ENCODE peak calls at places on chromosome 15, in six cellular contexts. I is endothelial cell of umbilical vein, K is A549, Q is GM12878, L is K562, H is HepG2. T is an unnamed sample.

GRCh38 chr15:29424118-29424517 is 154.5 kb upstream of the NSMCE3 start:
- DNase-seq in I (no peak), K (no peak), Q (no peak), L (peak; percentile 34), H (no peak), T (peak; percentile 10)

GRCh38 chr15:95850837-95851236 is 479.7 kb upstream of the NR2F2 start:
- DNase-seq in I (no peak), K (no peak), Q (no peak), L (no peak), H (no peak), T (no peak)

GRCh38 chr15:65578904-65579728 is 31.8 kb downstream of the INTS14 start:
- DNase-seq in I (peak; percentile 23), K (no peak), Q (no peak), L (no peak), H (no peak), T (no peak)

GRCh38 chr15:60026555-60026954 is 22.4 kb downstream of the FOXB1 start:
- DNase-seq in I (no peak), K (no peak), Q (no peak), L (no peak), H (no peak), T (no peak)

GRCh38 chr15:66229790-66230460 is 23.6 kb downstream of the MEGF11 start:
- DNase-seq in I (no peak), K (no peak), Q (no peak), L (no peak), H (no peak), T (no peak)

GRCh38 chr15:26102988-26103387 is 239.9 kb upstream of the ATP10A start:
- DNase-seq in I (no peak), K (no peak), Q (no peak), L (peak; percentile 19), H (no peak), T (no peak)

GRCh38 chr15:74176262-74177208 is 3.0 kb downstream of the ISLR start:
- DNase-seq in I (no peak), K (no peak), Q (no peak), L (no peak), H (no peak), T (no peak)

GRCh38 chr15:88243895-88244787 is 12.4 kb downstream of the NTRK3 start:
- DNase-seq in I (peak; percentile 22), K (peak; percentile 59), Q (no peak), L (peak; percentile 67), H (peak; percentile 28), T (peak; percentile 45)

GRCh38 chr15:71777216-71777943 is 33.0 kb upstream of the NR2E3 start:
- DNase-seq in I (no peak), K (no peak), Q (no peak), L (no peak), H (no peak), T (no peak)

GRCh38 chr15:46646476-46646875 is 1011.6 kb downstream of the SQOR start:
- DNase-seq in I (no peak), K (no peak), Q (no peak), L (no peak), H (no peak), T (no peak)

GRCh38 chr15:93210995-93211394 is 122.0 kb upstream of the RGMA start:
- DNase-seq in I (no peak), K (no peak), Q (no peak), L (no peak), H (no peak), T (no peak)

GRCh38 chr15:72919936-72920455 is 132.3 kb upstream of the NEO1 start:
- DNase-seq in I (no peak), K (no peak), Q (no peak), L (no peak), H (no peak), T (no peak)

GRCh38 chr15:74315626-74316025 is 51.8 kb downstream of the CYP11A1 start:
- DNase-seq in I (no peak), K (no peak), Q (peak; percentile 58), L (peak; percentile 56), H (no peak), T (peak; percentile 99)

GRCh38 chr15:29139540-29140459 is 129.8 kb downstream of the NSMCE3 start:
- DNase-seq in I (peak; percentile 33), K (peak; percentile 86), Q (no peak), L (peak; percentile 87), H (no peak), T (peak; percentile 55)

GRCh38 chr15:78182336-78182700 is 33.2 kb downstream of the IDH3A start:
- DNase-seq in I (no peak), K (no peak), Q (no peak), L (no peak), H (no peak), T (no peak)

GRCh38 chr15:57703387-57703786 is 3.1 kb upstream of the POLR2M start:
- DNase-seq in I (peak; percentile 24), K (no peak), Q (no peak), L (no peak), H (no peak), T (no peak)

GRCh38 chr15:32029409-32029861 is 880 bp upstream of the CHRNA7 start:
- DNase-seq in I (peak; percentile 10), K (peak; percentile 31), Q (no peak), L (no peak), H (no peak), T (peak; percentile 25)
- TF ChIP-seq MYC in I (no peak), K (no peak), Q (no peak), L (no peak), H (no peak), T (no peak)

GRCh38 chr15:62506217-62506805 is 341.2 kb upstream of the C2CD4B start:
- DNase-seq in I (no peak), K (peak; percentile 57), Q (no peak), L (no peak), H (peak; percentile 78), T (no peak)
- TF ChIP-seq POLR2A in I (no peak), K (no peak), Q (no peak), L (no peak), H (no peak), T (no peak)

GRCh38 chr15:31340591-31340990 is 14.0 kb downstream of the KLF13 start:
- DNase-seq in I (no peak), K (no peak), Q (no peak), L (no peak), H (no peak), T (no peak)
- TF ChIP-seq MYC in I (no peak), K (no peak), Q (no peak), L (no peak), H (no peak), T (no peak)

GRCh38 chr15:89837134-89837829 is 22.6 kb upstream of the ANPEP start:
- DNase-seq in I (no peak), K (no peak), Q (no peak), L (no peak), H (no peak), T (peak; percentile 88)
- TF ChIP-seq POLR2A in I (no peak), K (no peak), Q (no peak), L (no peak), H (no peak), T (no peak)

GRCh38 chr15:42048080-42048820 is 27.4 kb upstream of the PLA2G4E start:
- DNase-seq in I (no peak), K (no peak), Q (no peak), L (no peak), H (no peak), T (no peak)

GRCh38 chr15:42053010-42053409 is 32.2 kb upstream of the PLA2G4E start:
- DNase-seq in I (no peak), K (no peak), Q (no peak), L (no peak), H (no peak), T (no peak)

GRCh38 chr15:42048821-42049200 is 28.0 kb upstream of the PLA2G4E start:
- DNase-seq in I (no peak), K (no peak), Q (no peak), L (no peak), H (no peak), T (no peak)

GRCh38 chr15:42053914-42054313 is 33.1 kb upstream of the PLA2G4E start:
- DNase-seq in I (no peak), K (no peak), Q (no peak), L (no peak), H (no peak), T (no peak)

GRCh38 chr15:42050484-42051255 is 29.8 kb upstream of the PLA2G4E start:
- DNase-seq in I (no peak), K (no peak), Q (no peak), L (no peak), H (no peak), T (no peak)
- TF ChIP-seq MYC in I (no peak), K (no peak), Q (no peak), L (no peak), H (no peak), T (no peak)

GRCh38 chr15:75578948-75579908 is at the start of gene PTPN9:
- DNase-seq in I (peak; percentile 73), K (peak; percentile 77), Q (no peak), L (peak; percentile 91), H (peak; percentile 66), T (peak; percentile 95)
- TF ChIP-seq POLR2A in I (peak; percentile 34), K (peak; percentile 62), Q (peak; percentile 76), L (peak; percentile 69), H (no peak), T (peak; percentile 73)

DNA sequence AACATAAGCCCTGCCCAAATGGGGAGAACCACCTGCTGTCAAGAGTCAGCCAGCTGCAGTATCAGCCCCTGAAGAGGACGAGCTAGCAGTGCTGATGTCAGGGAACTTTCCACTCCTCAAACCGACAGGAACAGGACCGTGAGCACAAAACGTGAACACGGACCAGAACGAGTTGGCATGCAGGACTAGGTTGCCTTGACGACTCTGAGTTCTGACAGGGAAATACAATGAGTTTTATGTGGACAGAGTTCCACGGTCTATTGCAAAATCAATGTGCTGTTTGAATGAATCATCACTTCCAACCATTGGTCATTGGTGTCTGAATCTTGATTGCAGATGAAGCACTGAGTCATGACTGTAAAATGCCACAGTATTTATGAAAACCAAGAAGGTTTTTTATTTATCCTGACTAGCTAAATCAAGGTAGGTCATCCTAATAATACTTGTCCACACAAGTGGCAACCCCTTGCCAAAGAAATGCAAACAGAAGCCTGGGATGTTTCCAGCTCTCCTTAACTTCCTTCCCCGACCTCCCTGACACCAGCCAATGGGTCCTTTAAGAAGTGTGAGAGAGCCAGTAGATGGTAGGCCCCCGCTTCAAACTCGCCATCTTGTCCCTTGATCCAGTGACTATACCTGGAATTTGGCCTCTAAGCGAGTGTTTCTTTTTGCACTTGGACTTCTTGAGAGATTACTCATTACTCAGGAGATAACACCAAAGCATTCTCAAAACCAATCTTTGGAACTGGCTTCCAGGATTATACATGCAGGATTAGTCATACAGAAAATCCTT is 119.6 kb downstream of the ASB7 start:
- DNase-seq in I (peak; percentile 96), K (peak; percentile 98), Q (no peak), L (no peak), H (peak; percentile 91), T (peak; percentile 92)
- TF ChIP-seq MYC in I (no peak), K (no peak), Q (no peak), L (no peak), H (no peak), T (peak; percentile 55)

DNA sequence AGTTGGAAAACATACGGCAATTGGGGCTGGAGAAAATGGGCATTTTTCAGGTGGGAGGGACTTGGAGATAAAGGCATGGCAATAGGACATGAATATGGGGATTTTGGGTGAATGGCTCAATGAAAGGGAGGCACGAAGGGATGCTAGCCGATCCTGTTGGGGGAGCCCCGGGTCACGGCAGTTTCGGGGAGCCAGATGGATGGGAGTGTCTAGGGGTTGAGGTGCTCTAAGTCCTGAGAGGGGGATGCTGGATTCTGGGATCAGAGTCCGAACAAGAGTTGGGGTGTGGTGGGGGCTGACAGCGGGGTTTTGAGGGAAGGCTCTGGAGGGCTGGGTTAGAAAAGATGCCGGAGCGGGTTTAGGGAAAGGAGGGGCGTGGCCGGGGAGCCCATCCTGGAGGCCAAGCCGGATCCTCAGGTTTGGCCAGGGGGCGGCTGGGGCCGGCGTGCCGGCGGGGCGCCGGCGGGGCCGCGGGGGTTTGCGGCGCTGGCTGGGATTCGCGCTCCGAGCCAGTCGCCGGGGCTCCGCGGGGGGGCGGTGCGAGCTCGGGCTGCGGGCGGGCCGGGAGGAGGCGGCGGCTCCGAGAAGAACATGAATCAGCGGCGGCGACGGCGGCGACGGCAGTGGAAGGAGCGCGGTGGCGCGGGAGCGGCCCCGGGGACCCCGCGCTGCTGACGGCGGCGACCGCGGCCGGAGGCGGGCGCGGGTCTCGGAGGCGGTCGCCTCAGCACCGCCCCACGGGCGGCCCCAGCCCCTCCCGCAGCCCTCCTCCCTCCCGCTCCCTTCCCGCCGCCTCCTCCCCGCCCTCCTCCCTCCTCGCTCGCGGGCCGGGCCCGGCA is at the start of gene TYRO3:
- DNase-seq in I (peak; percentile 33), K (peak; percentile 61), Q (no peak), L (peak; percentile 94), H (no peak), T (peak; percentile 68)
- TF ChIP-seq POLR2A in I (no peak), K (no peak), Q (no peak), L (no peak), H (no peak), T (no peak)

T was measured in NB4.